ENCODE peak calls at places on chromosomes 6 and 20, in seven cellular contexts. Z is activated CD4-positive, alpha-beta T cell treated with anti-CD3 and anti-CD28 coated beads for 24 hours; F is activated T-helper 1 cell treated with Interleukin-2 at 50 U/mL for 16 hours; U is lung microvascular endothelial cell; Y is CD8-positive, alpha-beta T cell; H is GM04504; N is RCC 7860. E is an unnamed sample.

GRCh38 chr6:93164781-93165180 is 254.6 kb downstream of the EPHA7 start:
- DNase-seq in Z (no peak), F (no peak), U (no peak), Y (no peak), H (no peak), N (peak; percentile 7), E (no peak)

GRCh38 chr6:29967379-29968010 is 25.2 kb downstream of the HLA-A start:
- DNase-seq in Z (no peak), F (no peak), U (no peak), Y (no peak), H (no peak), N (no peak), E (no peak)

GRCh38 chr20:49814057-49814675 is 1.5 kb downstream of the SLC9A8 start:
- DNase-seq in Z (no peak), F (no peak), U (no peak), Y (no peak), H (no peak), N (no peak), E (no peak)

GRCh38 chr20:59204201-59204894 is 40.7 kb downstream of the ZNF831 start:
- DNase-seq in Z (no peak), F (no peak), U (no peak), Y (no peak), H (no peak), N (no peak), E (no peak)

GRCh38 chr20:58551631-58552030 is 36.4 kb upstream of the APCDD1L start:
- DNase-seq in Z (no peak), F (no peak), U (no peak), Y (no peak), H (no peak), N (no peak), E (no peak)

GRCh38 chr6:148885920-148886845 is 139.4 kb downstream of the UST start:
- DNase-seq in Z (no peak), F (no peak), U (no peak), Y (no peak), H (no peak), N (no peak), E (no peak)

GRCh38 chr20:15643713-15644112 is 929.5 kb downstream of the KIF16B start:
- DNase-seq in Z (no peak), F (no peak), U (peak; percentile 17), Y (no peak), H (no peak), N (no peak), E (no peak)

GRCh38 chr6:10589429-10589727 is 68.2 kb downstream of the GCNT2 start:
- DNase-seq in Z (no peak), F (no peak), U (no peak), Y (no peak), H (no peak), N (no peak), E (no peak)

GRCh38 chr6:70221025-70221714 is 81.7 kb downstream of the COL9A1 start:
- DNase-seq in Z (no peak), F (no peak), U (peak; percentile 47), Y (no peak), H (no peak), N (peak; percentile 21), E (no peak)

GRCh38 chr6:113178349-113178748 is 678.8 kb upstream of the MARCKS start:
- DNase-seq in Z (no peak), F (no peak), U (peak; percentile 19), Y (no peak), H (no peak), N (no peak), E (no peak)